ENCODE peak calls at places on chromosome 1, in eight cellular contexts. One of them, this sample, is unnamed.
A peak's percentile ranks its signal among the peaks of the same experiment; 100 is the strongest.

GRCh38 chr1:57711326-57711725 is 287.5 kb upstream of the DAB1 start:
- DNase-seq in NCI-H1417: peak; percentile 16
- DNase-seq in nephron progenitor cell: no peak
- DNase-seq in NK-92 treated with Interleukin-12 subunit alpha and Interleukin-12 subunit beta, amount 100 ng/mL, for 24 hours: no peak
- DNase-seq in AG04449: no peak
- DNase-seq in activated naive CD8-positive, alpha-beta T cell treated with anti-CD3 and anti-CD28 coated beads for 36 hours: no peak
- DNase-seq in ecto neural progenitor cell: no peak
- DNase-seq in WTC11: no peak
- DNase-seq in this sample: no peak

GRCh38 chr1:207711285-207711684 is 40.6 kb upstream of the CD46 start:
- DNase-seq in NCI-H1417: peak; percentile 15
- DNase-seq in nephron progenitor cell: no peak
- DNase-seq in NK-92 treated with Interleukin-12 subunit alpha and Interleukin-12 subunit beta, amount 100 ng/mL, for 24 hours: no peak
- DNase-seq in AG04449: no peak
- DNase-seq in activated naive CD8-positive, alpha-beta T cell treated with anti-CD3 and anti-CD28 coated beads for 36 hours: no peak
- DNase-seq in ecto neural progenitor cell: no peak
- DNase-seq in WTC11: peak; percentile 22
- DNase-seq in this sample: no peak

GRCh38 chr1:176605151-176605550 is 142.2 kb downstream of the PAPPA2 start:
- DNase-seq in NCI-H1417: no peak
- DNase-seq in nephron progenitor cell: no peak
- DNase-seq in NK-92 treated with Interleukin-12 subunit alpha and Interleukin-12 subunit beta, amount 100 ng/mL, for 24 hours: no peak
- DNase-seq in AG04449: no peak
- DNase-seq in activated naive CD8-positive, alpha-beta T cell treated with anti-CD3 and anti-CD28 coated beads for 36 hours: no peak
- DNase-seq in ecto neural progenitor cell: no peak
- DNase-seq in WTC11: no peak
- DNase-seq in this sample: no peak

GRCh38 chr1:119327436-119328155 is 41.0 kb upstream of the HAO2 start:
- DNase-seq in NCI-H1417: peak; percentile 95
- DNase-seq in nephron progenitor cell: peak; percentile 91
- DNase-seq in NK-92 treated with Interleukin-12 subunit alpha and Interleukin-12 subunit beta, amount 100 ng/mL, for 24 hours: no peak
- DNase-seq in AG04449: no peak
- DNase-seq in activated naive CD8-positive, alpha-beta T cell treated with anti-CD3 and anti-CD28 coated beads for 36 hours: peak; percentile 31
- DNase-seq in ecto neural progenitor cell: peak; percentile 72
- DNase-seq in WTC11: peak; percentile 62
- DNase-seq in this sample: peak; percentile 70

GRCh38 chr1:93811646-93812045 is 67.4 kb downstream of the DNTTIP2 start:
- DNase-seq in NCI-H1417: no peak
- DNase-seq in nephron progenitor cell: no peak
- DNase-seq in NK-92 treated with Interleukin-12 subunit alpha and Interleukin-12 subunit beta, amount 100 ng/mL, for 24 hours: no peak
- DNase-seq in AG04449: no peak
- DNase-seq in activated naive CD8-positive, alpha-beta T cell treated with anti-CD3 and anti-CD28 coated beads for 36 hours: no peak
- DNase-seq in ecto neural progenitor cell: no peak
- DNase-seq in WTC11: no peak
- DNase-seq in this sample: no peak

GRCh38 chr1:159737238-159737637 is 22.8 kb upstream of the CRP start:
- DNase-seq in NCI-H1417: no peak
- DNase-seq in nephron progenitor cell: no peak
- DNase-seq in NK-92 treated with Interleukin-12 subunit alpha and Interleukin-12 subunit beta, amount 100 ng/mL, for 24 hours: no peak
- DNase-seq in AG04449: no peak
- DNase-seq in activated naive CD8-positive, alpha-beta T cell treated with anti-CD3 and anti-CD28 coated beads for 36 hours: no peak
- DNase-seq in ecto neural progenitor cell: no peak
- DNase-seq in WTC11: no peak
- DNase-seq in this sample: no peak

GRCh38 chr1:10738125-10738746 is 58.2 kb downstream of the CASZ1 start:
- DNase-seq in NCI-H1417: peak; percentile 54
- DNase-seq in nephron progenitor cell: no peak
- DNase-seq in NK-92 treated with Interleukin-12 subunit alpha and Interleukin-12 subunit beta, amount 100 ng/mL, for 24 hours: no peak
- DNase-seq in AG04449: no peak
- DNase-seq in activated naive CD8-positive, alpha-beta T cell treated with anti-CD3 and anti-CD28 coated beads for 36 hours: no peak
- DNase-seq in ecto neural progenitor cell: no peak
- DNase-seq in WTC11: peak; percentile 35
- DNase-seq in this sample: no peak

GRCh38 chr1:41108696-41109284 is 87.3 kb upstream of the SLFNL1 start:
- DNase-seq in NCI-H1417: peak; percentile 18
- DNase-seq in nephron progenitor cell: no peak
- DNase-seq in NK-92 treated with Interleukin-12 subunit alpha and Interleukin-12 subunit beta, amount 100 ng/mL, for 24 hours: no peak
- DNase-seq in AG04449: no peak
- DNase-seq in activated naive CD8-positive, alpha-beta T cell treated with anti-CD3 and anti-CD28 coated beads for 36 hours: no peak
- DNase-seq in ecto neural progenitor cell: no peak
- DNase-seq in WTC11: no peak
- DNase-seq in this sample: no peak

GRCh38 chr1:18819211-18819610 is 40.2 kb downstream of the TAS1R2 start:
- DNase-seq in NCI-H1417: no peak
- DNase-seq in nephron progenitor cell: no peak
- DNase-seq in NK-92 treated with Interleukin-12 subunit alpha and Interleukin-12 subunit beta, amount 100 ng/mL, for 24 hours: no peak
- DNase-seq in AG04449: no peak
- DNase-seq in activated naive CD8-positive, alpha-beta T cell treated with anti-CD3 and anti-CD28 coated beads for 36 hours: no peak
- DNase-seq in ecto neural progenitor cell: no peak
- DNase-seq in WTC11: no peak
- DNase-seq in this sample: no peak